ENCODE peak calls at places on chromosomes 2 and 18, in six cellular contexts. F, T, U, P, G and N are unnamed samples.

GRCh38 chr18:27185897-27186296 is 789 bp upstream of the CHST9 start:
- DNase-seq in F (no peak), T (no peak), U (no peak), P (no peak), G (no peak), N (no peak)

GRCh38 chr2:39099311-39099710 is 21.5 kb downstream of the SOS1 start:
- DNase-seq in F (no peak), T (no peak), U (no peak), P (no peak), G (no peak), N (no peak)

GRCh38 chr2:163659224-163659623 is 76.6 kb downstream of the FIGN start:
- DNase-seq in F (no peak), T (no peak), U (no peak), P (peak; percentile 57), G (no peak), N (no peak)

GRCh38 chr2:25685030-25685429 is 11.7 kb upstream of the DTNB start:
- DNase-seq in F (no peak), T (no peak), U (no peak), P (no peak), G (no peak), N (no peak)

GRCh38 chr2:210753386-210753785 is 197.0 kb downstream of the CPS1 start:
- DNase-seq in F (no peak), T (no peak), U (no peak), P (no peak), G (no peak), N (no peak)

GRCh38 chr18:5611221-5611620 is 67.4 kb upstream of the EPB41L3 start:
- DNase-seq in F (no peak), T (no peak), U (no peak), P (no peak), G (no peak), N (no peak)

GRCh38 chr18:7467708-7468466 is 99.2 kb upstream of the PTPRM start:
- DNase-seq in F (no peak), T (no peak), U (no peak), P (peak; percentile 32), G (no peak), N (no peak)

GRCh38 chr18:21740474-21740723 is 193 bp upstream of the MIB1 start:
- DNase-seq in F (peak; percentile 94), T (peak; percentile 99), U (peak; percentile 99), P (peak; percentile 93), G (peak; percentile 98), N (peak; percentile 86)

GRCh38 chr18:79327199-79327545 is 68.6 kb upstream of the NFATC1 start:
- DNase-seq in F (no peak), T (no peak), U (no peak), P (no peak), G (no peak), N (no peak)

GRCh38 chr2:5839563-5839962 is 147.4 kb downstream of the SOX11 start:
- DNase-seq in F (no peak), T (no peak), U (no peak), P (no peak), G (no peak), N (no peak)

GRCh38 chr2:76599732-76600368 is 889.1 kb upstream of the GCFC2 start:
- DNase-seq in F (peak; percentile 34), T (peak; percentile 56), U (peak; percentile 87), P (peak; percentile 63), G (peak; percentile 81), N (peak; percentile 18)

GRCh38 chr18:79988925-79989361 is 580 bp upstream of the TXNL4A start:
- DNase-seq in F (peak; percentile 50), T (peak; percentile 45), U (peak; percentile 64), P (peak; percentile 55), G (no peak), N (no peak)

GRCh38 chr18:77016936-77017335 is 115.6 kb downstream of the MBP start:
- DNase-seq in F (no peak), T (peak; percentile 93), U (no peak), P (no peak), G (no peak), N (no peak)

GRCh38 chr2:118830886-118831285 is 16.6 kb downstream of the EN1 start:
- DNase-seq in F (no peak), T (no peak), U (no peak), P (no peak), G (no peak), N (no peak)

GRCh38 chr2:71130325-71131260 is at the start of gene MPHOSPH10:
- DNase-seq in F (peak; percentile 89), T (peak; percentile 92), U (peak; percentile 92), P (peak; percentile 87), G (peak; percentile 90), N (peak; percentile 68)

GRCh38 chr2:10796703-10797102 is 15.9 kb downstream of the PDIA6 start:
- DNase-seq in F (no peak), T (no peak), U (no peak), P (no peak), G (no peak), N (no peak)

GRCh38 chr2:223995569-223995968 is 38.3 kb downstream of the MRPL44 start:
- DNase-seq in F (peak; percentile 24), T (no peak), U (no peak), P (peak; percentile 58), G (no peak), N (no peak)

GRCh38 chr18:32259553-32259952 is 69.7 kb downstream of the MEP1B start:
- DNase-seq in F (no peak), T (no peak), U (no peak), P (no peak), G (no peak), N (no peak)

GRCh38 chr18:57705011-57705410 is 83.4 kb upstream of the NARS1 start:
- DNase-seq in F (no peak), T (no peak), U (no peak), P (no peak), G (no peak), N (no peak)

GRCh38 chr2:3492951-3493609 is 26.3 kb downstream of the ADI1 start:
- DNase-seq in F (peak; percentile 4), T (no peak), U (no peak), P (peak; percentile 98), G (no peak), N (no peak)

GRCh38 chr2:36357506-36358316 is 2.1 kb downstream of the CRIM1 start:
- DNase-seq in F (peak; percentile 76), T (peak; percentile 61), U (peak; percentile 60), P (peak; percentile 80), G (peak; percentile 68), N (no peak)

GRCh38 chr2:55163895-55164509 is 68.1 kb downstream of the CLHC1 start:
- DNase-seq in F (no peak), T (no peak), U (no peak), P (no peak), G (no peak), N (no peak)

GRCh38 chr2:118817469-118817868 is 30.0 kb downstream of the EN1 start:
- DNase-seq in F (no peak), T (no peak), U (no peak), P (no peak), G (no peak), N (no peak)

GRCh38 chr2:212535963-212536362 is 2.6 kb downstream of the ERBB4 start:
- DNase-seq in F (no peak), T (no peak), U (peak; percentile 50), P (no peak), G (no peak), N (no peak)